ENCODE peak calls at places on chromosomes 7 and 10, in five cellular contexts. K, Q, V, A and T are unnamed samples.

GRCh38 chr10:98389398-98389797 is 25.6 kb downstream of the PYROXD2 start:
- DNase-seq in K (no peak), Q (no peak), V (no peak), A (no peak), T (no peak)

GRCh38 chr10:121589553-121589952 is 8.7 kb downstream of the FGFR2 start:
- DNase-seq in K (no peak), Q (no peak), V (no peak), A (no peak), T (no peak)

GRCh38 chr7:6654113-6654841 is 17.2 kb downstream of the ZNF316 start:
- DNase-seq in K (no peak), Q (no peak), V (no peak), A (no peak), T (no peak)

GRCh38 chr7:135717686-135718085 is 10.3 kb downstream of the SLC13A4 start:
- DNase-seq in K (no peak), Q (no peak), V (peak; percentile 89), A (no peak), T (no peak)

GRCh38 chr7:33511735-33512134 is 382.4 kb downstream of the BBS9 start:
- DNase-seq in K (no peak), Q (no peak), V (no peak), A (no peak), T (no peak)

GRCh38 chr10:47045331-47045861 is 134.2 kb downstream of the PTPN20 start:
- DNase-seq in K (peak; percentile 14), Q (peak; percentile 10), V (no peak), A (no peak), T (no peak)

GRCh38 chr10:110783509-110784103 is 88.1 kb upstream of the PDCD4 start:
- DNase-seq in K (no peak), Q (no peak), V (no peak), A (no peak), T (no peak)

GRCh38 chr10:80453392-80453714 is 757 bp upstream of the TSPAN14 start:
- DNase-seq in K (no peak), Q (no peak), V (no peak), A (no peak), T (no peak)

GRCh38 chr7:157863906-157864810 is 527.4 kb downstream of the DNAJB6 start:
- DNase-seq in K (no peak), Q (peak; percentile 26), V (no peak), A (no peak), T (no peak)